ENCODE peak calls at places on chromosomes 4 and X, in four cellular contexts. Z is H1, G is H9, O is mesendoderm. A is an unnamed sample.

GRCh38 chr4:86441175-86441960 is 81.5 kb upstream of the MAPK10 start:
- DNase-seq in Z (no peak), O (peak; percentile 72), G (no peak), A (peak; percentile 97)

GRCh38 chr4:100605144-100605543 is 87.3 kb upstream of the EMCN start:
- DNase-seq in G (no peak), Z (no peak), O (no peak), A (no peak)

GRCh38 chr4:8665406-8666360 is 73.1 kb downstream of the CPZ start:
- DNase-seq in Z (no peak), O (no peak), G (no peak), A (no peak)

GRCh38 chrX:115602729-115603389 is 41.9 kb downstream of the PLS3 start:
- DNase-seq in Z (no peak), G (no peak), O (no peak), A (no peak)

GRCh38 chr4:77240469-77241066 is 83.6 kb downstream of the CCNG2 start:
- DNase-seq in G (peak; percentile 82), Z (peak; percentile 65), O (peak; percentile 79), A (peak; percentile 38)

GRCh38 chr4:122117743-122118142 is 34.4 kb upstream of the BLTP1 start:
- DNase-seq in Z (no peak), O (no peak), G (no peak), A (no peak)

GRCh38 chr4:14254252-14254651 is 626.7 kb upstream of the BOD1L1 start:
- DNase-seq in Z (no peak), O (peak; percentile 53), G (peak; percentile 60), A (peak; percentile 36)

GRCh38 chr4:186832906-186833305 is 109.2 kb upstream of the FAT1 start:
- DNase-seq in G (no peak), Z (no peak), O (no peak), A (peak; percentile 71)

GRCh38 chr4:152950402-152951274 is 14.5 kb downstream of the FHDC1 start:
- DNase-seq in O (no peak), G (no peak), Z (no peak), A (peak; percentile 55)

GRCh38 chr4:67674098-67674497 is 26.9 kb downstream of the UBA6 start:
- DNase-seq in Z (no peak), G (no peak), O (peak; percentile 92), A (peak; percentile 78)

GRCh38 chrX:82816001-82816400 is 692.1 kb upstream of the POU3F4 start:
- DNase-seq in Z (no peak), O (no peak), G (no peak), A (no peak)

GRCh38 chr4:119297795-119298194 is 24.1 kb downstream of the FABP2 start:
- DNase-seq in O (no peak), G (no peak), Z (no peak), A (no peak)

GRCh38 chr4:119299221-119300071 is 22.5 kb downstream of the FABP2 start:
- DNase-seq in Z (no peak), O (peak; percentile 56), G (no peak), A (peak; percentile 7)

GRCh38 chr4:119302073-119302832 is 19.7 kb downstream of the FABP2 start:
- DNase-seq in Z (no peak), O (no peak), G (no peak), A (no peak)

GRCh38 chr4:119300072-119300387 is 21.9 kb downstream of the FABP2 start:
- DNase-seq in G (no peak), Z (no peak), O (no peak), A (peak; percentile 50)

DNA sequence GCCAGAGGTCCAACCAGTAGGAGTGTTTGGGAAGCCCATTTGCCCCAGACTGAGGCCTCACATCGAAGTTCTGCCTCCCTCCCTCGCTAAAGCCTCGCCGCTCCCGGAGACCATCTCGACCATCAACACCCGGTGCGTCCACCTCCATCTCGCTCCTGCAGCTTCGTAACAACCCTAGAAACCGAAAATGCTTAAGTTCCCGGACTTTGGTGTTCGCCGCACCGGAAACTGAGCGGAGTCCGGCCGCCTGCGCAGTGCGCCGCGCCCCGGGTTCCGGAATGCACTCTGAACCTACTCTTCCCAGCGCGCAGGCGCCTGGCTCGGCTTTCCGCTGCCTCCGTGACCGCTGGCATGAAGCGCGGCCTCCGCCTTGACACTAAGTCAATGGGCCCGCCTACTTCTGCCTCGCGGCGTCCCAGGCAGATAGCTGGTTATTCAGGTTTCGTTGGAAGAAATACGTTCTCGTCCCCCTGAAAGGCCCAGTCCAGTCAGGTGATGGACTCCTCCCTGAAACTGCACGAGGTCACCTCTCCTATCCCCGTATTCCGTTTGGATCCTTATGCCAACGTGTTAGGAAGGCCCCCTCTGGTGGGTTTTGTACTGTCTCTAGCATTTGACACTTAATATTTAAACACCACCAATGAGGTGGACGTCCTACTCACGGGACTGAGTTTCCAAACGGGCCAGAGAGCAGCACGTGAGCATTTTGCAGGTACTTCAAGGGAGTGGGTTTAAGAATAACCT is 21.4 kb downstream of the FABP2 start:
- DNase-seq in Z (peak; percentile 79), G (peak; percentile 96), O (peak; percentile 97), A (peak; percentile 99)
- H3K18ac ChIP-seq in Z (peak overlapping the region; percentile 36), G (peak overlapping the region; percentile 43), O (peak overlapping the region; percentile 52), A (peak overlapping the region; percentile 99)

GRCh38 chr4:95141376-95141775 is 383.6 kb downstream of the BMPR1B start:
- DNase-seq in Z (no peak), O (no peak), G (no peak), A (no peak)

DNA sequence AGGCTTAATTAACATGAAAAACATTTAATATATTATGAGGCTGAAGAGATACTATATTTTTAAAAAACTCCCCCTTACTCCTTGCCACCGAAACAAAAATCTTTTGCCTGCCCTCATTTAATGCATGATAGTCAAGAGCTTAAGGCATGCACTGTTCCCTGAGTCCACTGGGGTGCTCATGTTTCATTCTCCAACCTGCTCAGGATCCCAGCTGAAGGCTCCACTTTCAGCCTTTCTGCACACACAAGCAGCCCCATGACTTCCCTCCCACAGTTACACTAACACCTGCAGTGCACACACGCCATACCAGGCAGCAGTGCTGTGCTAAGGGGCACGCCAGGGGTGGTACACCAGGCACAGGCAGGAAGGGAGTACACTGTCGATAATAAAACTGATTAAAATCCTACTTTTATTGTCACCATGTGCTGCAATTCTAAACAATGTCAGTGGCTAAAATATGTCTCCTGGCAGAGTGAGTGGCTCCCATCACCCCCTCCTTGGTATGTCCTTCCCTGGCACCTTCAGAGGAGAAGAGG is 385.2 kb downstream of the BMPR1B start:
- DNase-seq in G (no peak), O (no peak), Z (no peak), A (no peak)
- H2BK5ac ChIP-seq in G (no peak overlapping the region), O (no peak overlapping the region), Z (no peak overlapping the region), A (no peak overlapping the region)

DNA sequence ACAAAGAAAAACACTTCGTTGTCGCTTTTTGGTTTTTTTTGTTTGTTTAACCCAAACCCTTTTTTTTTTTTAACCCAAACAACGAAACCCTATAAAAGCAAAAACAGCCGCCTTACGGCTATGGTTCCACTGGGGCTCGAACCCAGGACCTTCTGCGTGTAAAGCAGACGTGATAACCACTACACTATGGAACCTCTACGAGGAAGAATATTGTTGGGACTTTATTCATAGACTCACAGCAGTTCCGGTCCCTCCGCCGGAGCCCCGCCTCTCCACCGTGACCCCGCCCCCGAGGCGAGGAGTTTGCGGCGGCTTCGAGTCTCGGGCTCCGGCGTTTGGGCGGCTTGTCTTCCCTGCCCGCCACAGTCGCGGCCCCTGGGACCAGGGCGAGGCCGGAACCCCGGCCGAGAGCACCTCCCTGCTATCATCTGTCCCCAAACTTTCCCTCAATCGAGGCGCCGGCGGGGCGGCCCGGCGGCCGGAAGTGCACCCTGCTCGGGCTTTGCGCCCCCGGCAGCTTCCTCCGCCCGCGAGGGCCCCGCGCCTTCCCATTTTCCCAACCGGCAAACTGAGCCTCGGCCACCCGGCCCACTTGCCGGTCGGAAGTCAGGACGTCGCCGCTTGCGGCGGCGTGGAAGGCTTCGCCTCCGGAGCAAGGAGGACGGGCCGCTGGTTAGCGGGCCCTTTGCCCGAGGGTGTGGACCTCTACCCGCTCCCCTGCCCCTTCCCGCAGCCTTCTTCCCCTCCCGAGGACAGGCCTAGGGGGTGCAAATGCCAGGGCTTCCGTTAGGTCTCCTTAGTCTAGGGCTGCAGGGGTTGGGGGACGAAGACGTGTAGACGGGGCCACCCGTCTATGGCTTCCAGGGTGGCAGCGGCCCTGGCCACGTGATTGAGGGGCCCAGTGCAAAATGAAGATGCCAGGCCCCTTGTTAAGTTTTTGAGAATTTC is 3.2 kb upstream of the RS1 start:
- DNase-seq in Z (peak; percentile 21), G (peak; percentile 63), O (peak; percentile 70), A (peak; percentile 59)
- H3K18ac ChIP-seq in Z (no peak overlapping the region), G (no peak overlapping the region), O (peak overlapping the region; percentile 60), A (no peak overlapping the region)

DNA sequence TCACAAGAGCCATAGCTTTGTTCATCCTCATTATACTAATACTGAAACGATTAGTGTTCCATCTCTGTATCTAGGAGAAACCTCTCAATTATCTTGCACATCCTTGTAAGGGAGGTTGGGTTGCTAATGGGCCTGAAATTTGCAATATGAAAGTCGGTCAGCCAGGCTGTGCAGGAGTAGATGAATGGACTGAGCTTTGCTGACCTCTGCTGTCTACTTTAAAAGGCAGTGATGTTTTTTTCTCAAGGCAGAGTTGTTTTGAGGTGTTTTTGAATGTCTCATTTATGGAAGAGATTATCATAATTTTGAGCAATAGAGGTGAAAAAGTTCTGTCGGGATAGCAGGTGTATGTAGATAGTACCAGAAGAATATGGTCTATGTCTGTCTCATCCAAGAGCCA is 47.9 kb upstream of the LINC00632 start:
- DNase-seq in G (no peak), Z (no peak), O (peak; percentile 6), A (no peak)
- H2BK5ac ChIP-seq in G (no peak overlapping the region), Z (no peak overlapping the region), O (no peak overlapping the region), A (no peak overlapping the region)